ENCODE peak calls at places on chromosomes 1 and 21, in five cellular contexts. C, N, S, F and Y are unnamed samples.
A peak's percentile ranks its signal among the peaks of the same experiment; 100 is the strongest.

GRCh38 chr21:28943631-28944030 is 49.0 kb downstream of the LTN1 start:
- DNase-seq in C (no peak), F (peak; percentile 28), N (no peak), S (no peak), Y (no peak)

GRCh38 chr21:36966846-36967657 is 583 bp upstream of the HLCS start:
- DNase-seq in S (peak; percentile 20), N (no peak), C (no peak), F (no peak), Y (no peak)

GRCh38 chr1:241532173-241532553 is at the start of gene KMO:
- DNase-seq in C (peak; percentile 23), N (no peak), F (peak; percentile 3), S (no peak), Y (no peak)

GRCh38 chr1:240739139-240739538 is 127.2 kb upstream of the GREM2 start:
- DNase-seq in C (no peak), S (no peak), F (no peak), N (no peak), Y (no peak)

GRCh38 chr1:160354388-160354985 is 11.3 kb downstream of the NCSTN start:
- DNase-seq in N (no peak), C (peak; percentile 38), S (peak; percentile 17), F (peak; percentile 18), Y (peak; percentile 40)

GRCh38 chr1:167936930-167937708 is at the start of gene MPC2:
- DNase-seq in C (peak; percentile 78), F (peak; percentile 75), N (peak; percentile 73), S (peak; percentile 75), Y (peak; percentile 78)

GRCh38 chr1:186680031-186681012 is at the start of gene PTGS2:
- DNase-seq in C (peak; percentile 92), S (peak; percentile 90), N (peak; percentile 21), F (peak; percentile 93), Y (no peak)

GRCh38 chr21:45541221-45542039 is 810 bp downstream of the SLC19A1 start:
- DNase-seq in C (peak; percentile 67), F (peak; percentile 33), S (peak; percentile 49), N (peak; percentile 93), Y (peak; percentile 88)

GRCh38 chr1:61238371-61238689 is 156.0 kb downstream of the NFIA start:
- DNase-seq in F (no peak), S (no peak), N (no peak), C (no peak), Y (no peak)

GRCh38 chr1:25898223-25899015 is 7.8 kb downstream of the STMN1 start:
- DNase-seq in C (no peak), S (no peak), N (no peak), F (no peak), Y (peak; percentile 14)

GRCh38 chr1:176829261-176829976 is 335.1 kb downstream of the ASTN1 start:
- DNase-seq in N (no peak), C (peak; percentile 8), F (no peak), S (no peak), Y (no peak)

GRCh38 chr1:220692436-220693228 is 2.5 kb downstream of the C1orf115 start:
- DNase-seq in F (no peak), N (no peak), C (no peak), S (peak; percentile 74), Y (no peak)

GRCh38 chr21:34039678-34040382 is 33.5 kb upstream of the MRPS6 start:
- DNase-seq in F (no peak), C (peak; percentile 42), N (no peak), S (no peak), Y (no peak)

GRCh38 chr1:109373051-109373593 is 24.6 kb downstream of the SORT1 start:
- DNase-seq in C (no peak), F (no peak), N (no peak), S (no peak), Y (no peak)

GRCh38 chr1:164823486-164824279 is 264.7 kb downstream of the PBX1 start:
- DNase-seq in S (peak; percentile 81), F (peak; percentile 79), N (no peak), C (peak; percentile 8), Y (no peak)

GRCh38 chr1:61253059-61253735 is 170.8 kb downstream of the NFIA start:
- DNase-seq in F (peak; percentile 17), C (peak; percentile 51), N (no peak), S (peak; percentile 67), Y (no peak)

GRCh38 chr1:214277704-214278635 is 3.0 kb upstream of the SMYD2 start:
- DNase-seq in S (no peak), C (no peak), N (no peak), F (peak; percentile 34), Y (no peak)

GRCh38 chr1:214707306-214708087 is 104.5 kb downstream of the CENPF start:
- DNase-seq in C (peak; percentile 50), N (no peak), S (peak; percentile 65), F (peak; percentile 77), Y (no peak)

GRCh38 chr1:8870118-8870517 is 8.4 kb downstream of the ENO1 start:
- DNase-seq in F (no peak), C (no peak), S (no peak), N (no peak), Y (no peak)

GRCh38 chr1:25581764-25582163 is 34.8 kb upstream of the MAN1C1 start:
- DNase-seq in N (no peak), S (no peak), C (no peak), F (no peak), Y (no peak)

GRCh38 chr1:245182028-245182427 is 27.2 kb downstream of the KIF26B start:
- DNase-seq in N (no peak), C (no peak), S (no peak), F (no peak), Y (no peak)

GRCh38 chr1:186193224-186193623 is 181.8 kb downstream of the TPR start:
- DNase-seq in S (no peak), F (no peak), C (no peak), N (no peak), Y (no peak)

GRCh38 chr21:42463861-42464515 is 32.0 kb downstream of the RSPH1 start:
- DNase-seq in F (peak; percentile 68), S (peak; percentile 48), C (no peak), N (no peak), Y (peak; percentile 72)

GRCh38 chr1:154952664-154953063 is 3.2 kb downstream of the PBXIP1 start:
- DNase-seq in F (no peak), S (no peak), N (no peak), C (no peak), Y (no peak)

GRCh38 chr1:5388622-5389021 is 603.6 kb downstream of the NPHP4 start:
- DNase-seq in S (no peak), F (no peak), C (no peak), N (no peak), Y (no peak)

GRCh38 chr21:45575304-45575992 is 33.2 kb upstream of the SLC19A1 start:
- DNase-seq in C (no peak), S (no peak), F (no peak), N (peak; percentile 27), Y (no peak)

GRCh38 chr1:96236156-96236739 is 485.3 kb upstream of the PTBP2 start:
- DNase-seq in N (no peak), C (peak; percentile 69), S (peak; percentile 85), F (peak; percentile 75), Y (peak; percentile 28)

GRCh38 chr1:180562582-180562981 is 3.8 kb downstream of the OVAAL start:
- DNase-seq in S (no peak), F (no peak), N (no peak), C (no peak), Y (no peak)

GRCh38 chr21:33924766-33925100 is 9.1 kb upstream of the ATP5PO start:
- DNase-seq in S (no peak), F (no peak), C (no peak), N (no peak), Y (no peak)

GRCh38 chr21:34187935-34188334 is 114.6 kb downstream of the MRPS6 start:
- DNase-seq in C (no peak), F (no peak), S (no peak), N (no peak), Y (no peak)

GRCh38 chr1:55064071-55064581 is 24.8 kb downstream of the PCSK9 start:
- DNase-seq in S (no peak), C (peak; percentile 27), F (no peak), N (no peak), Y (no peak)

GRCh38 chr1:214107322-214108096 is 119.7 kb downstream of the PROX1 start:
- DNase-seq in C (no peak), S (peak; percentile 16), N (no peak), F (peak; percentile 0), Y (no peak)

GRCh38 chr1:56446531-56447098 is 132.7 kb downstream of the PLPP3 start:
- DNase-seq in C (no peak), F (peak; percentile 55), N (no peak), S (peak; percentile 77), Y (no peak)

GRCh38 chr1:6170742-6171201 is 9.3 kb downstream of the CHD5 start:
- DNase-seq in F (no peak), N (no peak), C (no peak), S (no peak), Y (no peak)

GRCh38 chr1:3718764-3719163 is 33.5 kb upstream of the CCDC27 start:
- DNase-seq in F (no peak), S (no peak), C (no peak), N (no peak), Y (no peak)

GRCh38 chr1:94926915-94927404 is at the start of gene CNN3:
- DNase-seq in F (peak; percentile 92), S (peak; percentile 93), C (peak; percentile 97), N (peak; percentile 94), Y (no peak)

GRCh38 chr21:32624726-32625125 is 12.5 kb upstream of the CFAP298 start:
- DNase-seq in S (no peak), F (peak; percentile 6), C (no peak), N (no peak), Y (no peak)
- TF ChIP-seq CTCF in S (no peak), F (no peak), C (no peak), N (no peak), Y (no peak)

GRCh38 chr21:44330698-44331097 is 8.5 kb downstream of the CFAP410 start:
- DNase-seq in S (no peak), N (no peak), F (no peak), C (no peak), Y (no peak)
- TF ChIP-seq CTCF in S (no peak), N (no peak), F (no peak), C (no peak), Y (no peak)

DNA sequence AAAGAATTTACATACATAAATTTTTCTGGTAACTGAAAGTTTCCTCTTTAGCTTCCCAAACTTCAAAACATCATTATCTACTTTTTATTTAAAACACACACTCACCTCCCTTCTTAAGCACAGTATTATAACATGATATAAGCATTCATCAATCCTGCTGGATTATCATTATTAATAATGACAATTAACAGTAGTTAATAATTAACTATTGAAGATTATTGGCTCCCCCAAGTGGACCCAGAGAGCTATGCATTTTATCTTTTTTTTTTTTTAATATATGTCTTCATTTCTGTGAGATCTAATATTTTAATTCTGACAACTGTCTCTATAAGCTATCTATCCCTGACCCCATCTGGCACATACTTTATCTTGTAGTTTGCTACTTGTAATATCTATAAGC is 252.1 kb upstream of the CACYBP start:
- DNase-seq in F (no peak), S (no peak), N (no peak), C (no peak), Y (no peak)
- TF ChIP-seq CTCF in F (peak; percentile 29), S (no peak), N (peak; percentile 27), C (peak; percentile 25), Y (peak; percentile 32)

GRCh38 chr1:87598429-87598828 is 269.7 kb downstream of the LMO4 start:
- DNase-seq in C (no peak), F (no peak), S (no peak), N (no peak), Y (no peak)
- TF ChIP-seq CTCF in C (no peak), F (no peak), S (no peak), N (no peak), Y (no peak)